ENCODE peak calls at places on chromosomes 12 and 14, in nine cellular contexts. I is lower lobe of right lung, E is adrenal gland, X is caudate nucleus, H is AG04450, J is fibroblast of lung, A is colonic mucosa, O is testis, T is suprapubic skin. U is an unnamed sample.

GRCh38 chr12:58087428-58088117 is 146.2 kb downstream of the ATP23 start:
- DNase-seq in X (no peak), A (no peak), T (no peak), O (peak; percentile 35), I (no peak), H (no peak), E (no peak), J (no peak), U (no peak)

GRCh38 chr12:1206118-1206734 is 215.2 kb downstream of the ERC1 start:
- DNase-seq in X (no peak), H (no peak), I (no peak), J (no peak), T (no peak), E (no peak), O (no peak), A (no peak), U (no peak)

GRCh38 chr14:26761532-26761931 is 163.7 kb upstream of the NOVA1 start:
- DNase-seq in I (no peak), J (no peak), X (no peak), H (no peak), A (no peak), O (no peak), T (no peak), E (no peak), U (no peak)

GRCh38 chr12:29073631-29074239 is 75.3 kb upstream of the FAR2 start:
- DNase-seq in X (no peak), E (no peak), I (no peak), A (peak; percentile 29), O (peak; percentile 19), H (peak; percentile 15), J (peak; percentile 69), T (no peak), U (no peak)

GRCh38 chr14:92687681-92688433 is 60.6 kb downstream of the LGMN start:
- DNase-seq in T (no peak), I (peak; percentile 64), O (no peak), J (no peak), A (no peak), E (peak; percentile 52), H (no peak), X (no peak), U (no peak)

GRCh38 chr12:121189061-121189886 is 20.7 kb upstream of the P2RX4 start:
- DNase-seq in I (no peak), X (no peak), H (no peak), E (no peak), A (no peak), O (no peak), J (no peak), T (no peak), U (no peak)

GRCh38 chr12:27332407-27333310 is at the start of gene BMAL2:
- DNase-seq in I (peak; percentile 52), E (peak; percentile 28), T (no peak), H (no peak), J (peak; percentile 37), A (peak; percentile 41), O (peak; percentile 38), X (no peak), U (no peak)

GRCh38 chr12:118107026-118107425 is 3.2 kb upstream of the VSIG10 start:
- DNase-seq in E (no peak), H (no peak), I (no peak), X (no peak), O (no peak), A (no peak), T (no peak), J (no peak), U (no peak)

GRCh38 chr14:63459738-63460137 is 83.4 kb downstream of the PPP2R5E start:
- DNase-seq in H (no peak), E (no peak), J (no peak), T (no peak), A (no peak), X (no peak), O (no peak), I (no peak), U (no peak)

GRCh38 chr12:52050116-52050770 is 999 bp upstream of the NR4A1 start:
- DNase-seq in I (no peak), E (peak; percentile 55), J (peak; percentile 70), O (no peak), H (no peak), T (no peak), X (no peak), A (peak; percentile 57), U (no peak)

GRCh38 chr12:4910502-4911315 is 1.0 kb downstream of the KCNA1 start:
- DNase-seq in H (no peak), E (no peak), I (no peak), T (no peak), A (no peak), O (no peak), J (peak; percentile 5), X (no peak), U (no peak)

GRCh38 chr14:88232783-88233182 is 90.3 kb downstream of the KCNK10 start:
- DNase-seq in A (no peak), X (no peak), H (no peak), E (no peak), O (no peak), T (no peak), I (no peak), J (no peak), U (no peak)

GRCh38 chr14:77151245-77151644 is 9.7 kb upstream of the ZDHHC22 start:
- DNase-seq in O (peak; percentile 49), A (no peak), J (no peak), X (no peak), I (no peak), T (peak; percentile 35), E (no peak), H (no peak), U (no peak)

GRCh38 chr12:48817957-48818830 is at the start of gene CACNB3:
- DNase-seq in H (no peak), I (peak; percentile 84), J (peak; percentile 29), X (peak; percentile 43), O (peak; percentile 73), T (peak; percentile 92), E (peak; percentile 58), A (peak; percentile 84), U (no peak)

GRCh38 chr12:96434107-96434506 is 33.9 kb upstream of the CDK17 start:
- DNase-seq in O (peak; percentile 21), A (peak; percentile 35), T (no peak), H (peak; percentile 97), I (no peak), E (no peak), J (peak; percentile 100), X (no peak), U (no peak)

GRCh38 chr12:122265433-122265832 is 861 bp downstream of the VPS33A start:
- DNase-seq in J (no peak), A (no peak), H (no peak), E (no peak), T (no peak), X (no peak), O (no peak), I (no peak), U (no peak)

DNA sequence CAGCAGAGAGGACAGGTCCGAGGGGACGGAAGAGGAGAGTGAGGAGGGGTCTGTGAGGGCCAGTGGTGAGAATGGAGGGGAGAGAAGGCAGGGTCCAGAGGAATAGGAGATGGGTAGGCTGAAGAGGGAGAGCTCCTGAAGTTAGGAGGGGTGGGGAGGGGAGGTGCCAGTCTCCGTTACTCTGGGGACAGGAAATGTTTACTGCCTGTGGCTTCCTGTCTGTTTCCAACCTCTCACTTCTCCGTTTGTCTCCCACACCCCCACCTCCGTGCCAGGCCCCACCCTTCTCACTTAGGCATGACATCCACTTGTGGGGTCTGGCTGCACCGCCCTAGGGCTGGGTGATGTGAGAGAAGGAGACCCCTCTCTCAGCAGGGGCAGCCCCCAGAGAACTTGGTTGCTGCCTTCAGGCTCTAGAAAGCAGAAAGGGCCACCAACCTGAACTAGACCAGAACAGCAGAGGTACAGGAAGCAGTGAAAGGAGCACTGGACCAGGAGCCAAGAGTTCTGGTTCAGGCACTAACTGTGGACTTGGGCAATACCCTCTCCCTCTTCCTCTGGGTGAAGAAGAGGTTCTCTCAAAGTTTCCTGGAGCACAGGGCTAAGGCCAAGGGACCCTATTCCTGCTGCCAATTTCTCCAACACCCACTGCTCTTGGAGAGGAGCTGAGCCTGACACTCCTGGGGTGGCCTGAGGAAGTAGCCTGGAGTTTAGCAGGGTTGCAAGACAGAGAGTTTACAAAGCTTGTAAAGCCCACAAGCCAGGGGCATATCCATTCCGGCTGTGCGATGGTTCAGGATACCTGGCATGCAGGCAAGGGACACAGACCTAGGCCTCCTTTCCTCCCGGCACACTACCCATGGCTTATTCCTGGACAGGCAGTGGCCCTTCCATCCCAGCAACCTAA is 5.5 kb downstream of the ITGA5 start:
- DNase-seq in E (no peak), I (peak; percentile 83), T (no peak), X (no peak), J (no peak), A (peak; percentile 54), O (no peak), H (no peak), U (no peak)
- H3K27ac ChIP-seq in E (peak overlapping the region; percentile 25), I (peak overlapping the region; percentile 82), T (peak overlapping the region; percentile 73), X (no peak overlapping the region), J (peak overlapping the region; percentile 44), A (peak overlapping the region; percentile 71), O (no peak overlapping the region), H (peak overlapping the region; percentile 39), U (peak overlapping the region; percentile 86)

GRCh38 chr14:55592426-55592825 is 12.4 kb downstream of the KTN1 start:
- DNase-seq in X (no peak), O (no peak), E (no peak), H (no peak), I (no peak), T (no peak), A (no peak), J (no peak), U (no peak)
- H3K27ac ChIP-seq in X (no peak overlapping the region), O (no peak overlapping the region), E (no peak overlapping the region), H (no peak overlapping the region), I (no peak overlapping the region), T (no peak overlapping the region), A (no peak overlapping the region), J (no peak overlapping the region), U (no peak overlapping the region)

GRCh38 chr14:90402009-90402408 is 5.2 kb downstream of the CALM1 start:
- DNase-seq in J (no peak), H (no peak), T (no peak), O (no peak), X (no peak), I (no peak), A (no peak), E (no peak), U (no peak)

GRCh38 chr14:90398841-90399540 is 2.2 kb downstream of the CALM1 start:
- DNase-seq in H (no peak), J (no peak), I (no peak), X (no peak), A (no peak), E (no peak), T (no peak), O (no peak), U (no peak)

GRCh38 chr14:90399541-90400444 is 3.0 kb downstream of the CALM1 start:
- DNase-seq in O (peak; percentile 97), A (peak; percentile 92), T (peak; percentile 91), X (peak; percentile 88), H (peak; percentile 61), E (peak; percentile 86), I (peak; percentile 93), J (peak; percentile 92), U (peak; percentile 54)

GRCh38 chr14:90403065-90403464 is 6.2 kb downstream of the CALM1 start:
- DNase-seq in T (no peak), O (no peak), E (no peak), J (no peak), H (no peak), X (no peak), A (no peak), I (no peak), U (no peak)

GRCh38 chr14:90400904-90401561 is 4.2 kb downstream of the CALM1 start:
- DNase-seq in A (no peak), J (no peak), X (no peak), O (no peak), E (no peak), I (no peak), T (no peak), H (no peak), U (no peak)
- H3K27ac ChIP-seq in A (no peak overlapping the region), J (no peak overlapping the region), X (peak overlapping the region; percentile 31), O (no peak overlapping the region), E (no peak overlapping the region), I (peak overlapping the region; percentile 97), T (no peak overlapping the region), H (no peak overlapping the region), U (peak overlapping the region; percentile 85)

GRCh38 chr14:50762001-50762930 is 68.7 kb downstream of the NIN start:
- DNase-seq in X (peak; percentile 27), H (peak; percentile 38), J (peak; percentile 60), E (no peak), I (no peak), T (no peak), O (no peak), A (no peak), U (no peak)
- H3K27ac ChIP-seq in X (peak overlapping the region; percentile 92), H (no peak overlapping the region), J (peak overlapping the region; percentile 79), E (no peak overlapping the region), I (no peak overlapping the region), T (peak overlapping the region; percentile 72), O (peak overlapping the region; percentile 50), A (no peak overlapping the region), U (no peak overlapping the region)